ENCODE peak calls at places on chromosomes 13 and 19, in nine cellular contexts. One of them, this sample, is unnamed.

GRCh38 chr13:28574617-28575142 is 79.8 kb upstream of the FLT1 start:
- DNase-seq in HFFc6: peak
- DNase-seq in stimulated activated CD8-positive, alpha-beta memory T cell treated with anti-CD3 and anti-CD28 coated beads, Interleukin-7, amount 100 ng/mL, for 1 hour: no peak
- DNase-seq in sigmoid colon: no peak
- DNase-seq in PC-9: no peak
- DNase-seq in stomach: no peak
- DNase-seq in naive thymus-derived CD8-positive, alpha-beta T cell: no peak
- DNase-seq in amniotic epithelial cell: peak
- DNase-seq in neuronal stem cell: no peak
- DNase-seq in this sample: no peak

GRCh38 chr19:30689474-30689873 is 317.3 kb downstream of the ZNF536 start:
- DNase-seq in HFFc6: no peak
- DNase-seq in stimulated activated CD8-positive, alpha-beta memory T cell treated with anti-CD3 and anti-CD28 coated beads, Interleukin-7, amount 100 ng/mL, for 1 hour: no peak
- DNase-seq in sigmoid colon: peak
- DNase-seq in PC-9: no peak
- DNase-seq in stomach: no peak
- DNase-seq in naive thymus-derived CD8-positive, alpha-beta T cell: no peak
- DNase-seq in amniotic epithelial cell: no peak
- DNase-seq in neuronal stem cell: no peak
- DNase-seq in this sample: no peak

GRCh38 chr13:24165746-24166145 is 5.2 kb downstream of the SPATA13 start:
- DNase-seq in HFFc6: peak
- DNase-seq in stimulated activated CD8-positive, alpha-beta memory T cell treated with anti-CD3 and anti-CD28 coated beads, Interleukin-7, amount 100 ng/mL, for 1 hour: no peak
- DNase-seq in sigmoid colon: no peak
- DNase-seq in PC-9: no peak
- DNase-seq in stomach: no peak
- DNase-seq in naive thymus-derived CD8-positive, alpha-beta T cell: no peak
- DNase-seq in amniotic epithelial cell: peak
- DNase-seq in neuronal stem cell: no peak
- DNase-seq in this sample: no peak

GRCh38 chr13:109152311-109152820 is 523.0 kb downstream of the MYO16 start:
- DNase-seq in HFFc6: no peak
- DNase-seq in stimulated activated CD8-positive, alpha-beta memory T cell treated with anti-CD3 and anti-CD28 coated beads, Interleukin-7, amount 100 ng/mL, for 1 hour: no peak
- DNase-seq in sigmoid colon: no peak
- DNase-seq in PC-9: no peak
- DNase-seq in stomach: no peak
- DNase-seq in naive thymus-derived CD8-positive, alpha-beta T cell: no peak
- DNase-seq in amniotic epithelial cell: no peak
- DNase-seq in neuronal stem cell: no peak
- DNase-seq in this sample: no peak

GRCh38 chr19:18232540-18233223 is 6.4 kb upstream of the PDE4C start:
- DNase-seq in HFFc6: no peak
- DNase-seq in stimulated activated CD8-positive, alpha-beta memory T cell treated with anti-CD3 and anti-CD28 coated beads, Interleukin-7, amount 100 ng/mL, for 1 hour: no peak
- DNase-seq in sigmoid colon: no peak
- DNase-seq in PC-9: no peak
- DNase-seq in stomach: no peak
- DNase-seq in naive thymus-derived CD8-positive, alpha-beta T cell: no peak
- DNase-seq in amniotic epithelial cell: no peak
- DNase-seq in neuronal stem cell: peak
- DNase-seq in this sample: peak

GRCh38 chr13:113045214-113046007 is 60.2 kb upstream of the F7 start:
- DNase-seq in HFFc6: no peak
- DNase-seq in stimulated activated CD8-positive, alpha-beta memory T cell treated with anti-CD3 and anti-CD28 coated beads, Interleukin-7, amount 100 ng/mL, for 1 hour: no peak
- DNase-seq in sigmoid colon: no peak
- DNase-seq in PC-9: no peak
- DNase-seq in stomach: no peak
- DNase-seq in naive thymus-derived CD8-positive, alpha-beta T cell: no peak
- DNase-seq in amniotic epithelial cell: no peak
- DNase-seq in neuronal stem cell: no peak
- DNase-seq in this sample: no peak

GRCh38 chr13:98821372-98822237 is 69.1 kb upstream of the SLC15A1 start:
- DNase-seq in HFFc6: no peak
- DNase-seq in stimulated activated CD8-positive, alpha-beta memory T cell treated with anti-CD3 and anti-CD28 coated beads, Interleukin-7, amount 100 ng/mL, for 1 hour: no peak
- DNase-seq in sigmoid colon: no peak
- DNase-seq in PC-9: no peak
- DNase-seq in stomach: no peak
- DNase-seq in naive thymus-derived CD8-positive, alpha-beta T cell: no peak
- DNase-seq in amniotic epithelial cell: peak
- DNase-seq in neuronal stem cell: no peak
- DNase-seq in this sample: no peak

GRCh38 chr19:2270157-2270571 is 11.8 kb downstream of the PEAK3 start:
- DNase-seq in HFFc6: no peak
- DNase-seq in stimulated activated CD8-positive, alpha-beta memory T cell treated with anti-CD3 and anti-CD28 coated beads, Interleukin-7, amount 100 ng/mL, for 1 hour: no peak
- DNase-seq in sigmoid colon: peak
- DNase-seq in PC-9: no peak
- DNase-seq in stomach: no peak
- DNase-seq in naive thymus-derived CD8-positive, alpha-beta T cell: no peak
- DNase-seq in amniotic epithelial cell: no peak
- DNase-seq in neuronal stem cell: no peak
- DNase-seq in this sample: no peak

GRCh38 chr13:43331676-43332075 is 308.3 kb downstream of the DNAJC15 start:
- DNase-seq in HFFc6: no peak
- DNase-seq in stimulated activated CD8-positive, alpha-beta memory T cell treated with anti-CD3 and anti-CD28 coated beads, Interleukin-7, amount 100 ng/mL, for 1 hour: no peak
- DNase-seq in sigmoid colon: no peak
- DNase-seq in PC-9: no peak
- DNase-seq in stomach: no peak
- DNase-seq in naive thymus-derived CD8-positive, alpha-beta T cell: no peak
- DNase-seq in amniotic epithelial cell: peak
- DNase-seq in neuronal stem cell: no peak
- DNase-seq in this sample: peak

GRCh38 chr19:11175920-11176319 is 20.3 kb upstream of the SPC24 start:
- DNase-seq in HFFc6: no peak
- DNase-seq in stimulated activated CD8-positive, alpha-beta memory T cell treated with anti-CD3 and anti-CD28 coated beads, Interleukin-7, amount 100 ng/mL, for 1 hour: no peak
- DNase-seq in sigmoid colon: no peak
- DNase-seq in PC-9: no peak
- DNase-seq in stomach: no peak
- DNase-seq in naive thymus-derived CD8-positive, alpha-beta T cell: no peak
- DNase-seq in amniotic epithelial cell: no peak
- DNase-seq in neuronal stem cell: no peak
- DNase-seq in this sample: no peak

GRCh38 chr13:110179858-110180156 is 127.2 kb downstream of the COL4A1 start:
- DNase-seq in HFFc6: no peak
- DNase-seq in stimulated activated CD8-positive, alpha-beta memory T cell treated with anti-CD3 and anti-CD28 coated beads, Interleukin-7, amount 100 ng/mL, for 1 hour: no peak
- DNase-seq in sigmoid colon: no peak
- DNase-seq in PC-9: no peak
- DNase-seq in stomach: no peak
- DNase-seq in naive thymus-derived CD8-positive, alpha-beta T cell: no peak
- DNase-seq in amniotic epithelial cell: no peak
- DNase-seq in neuronal stem cell: no peak
- DNase-seq in this sample: no peak

GRCh38 chr19:33241530-33242101 is 16.0 kb upstream of the SLC7A10 start:
- DNase-seq in HFFc6: no peak
- DNase-seq in stimulated activated CD8-positive, alpha-beta memory T cell treated with anti-CD3 and anti-CD28 coated beads, Interleukin-7, amount 100 ng/mL, for 1 hour: no peak
- DNase-seq in sigmoid colon: no peak
- DNase-seq in PC-9: no peak
- DNase-seq in stomach: peak
- DNase-seq in naive thymus-derived CD8-positive, alpha-beta T cell: no peak
- DNase-seq in amniotic epithelial cell: no peak
- DNase-seq in neuronal stem cell: no peak
- DNase-seq in this sample: peak

GRCh38 chr13:43309301-43309700 is 285.9 kb downstream of the DNAJC15 start:
- DNase-seq in HFFc6: no peak
- DNase-seq in stimulated activated CD8-positive, alpha-beta memory T cell treated with anti-CD3 and anti-CD28 coated beads, Interleukin-7, amount 100 ng/mL, for 1 hour: no peak
- DNase-seq in sigmoid colon: no peak
- DNase-seq in PC-9: no peak
- DNase-seq in stomach: no peak
- DNase-seq in naive thymus-derived CD8-positive, alpha-beta T cell: no peak
- DNase-seq in amniotic epithelial cell: peak
- DNase-seq in neuronal stem cell: no peak
- DNase-seq in this sample: no peak

GRCh38 chr13:20073775-20074174 is 87.1 kb downstream of the GJA3 start:
- DNase-seq in HFFc6: no peak
- DNase-seq in stimulated activated CD8-positive, alpha-beta memory T cell treated with anti-CD3 and anti-CD28 coated beads, Interleukin-7, amount 100 ng/mL, for 1 hour: no peak
- DNase-seq in sigmoid colon: no peak
- DNase-seq in PC-9: no peak
- DNase-seq in stomach: no peak
- DNase-seq in naive thymus-derived CD8-positive, alpha-beta T cell: no peak
- DNase-seq in amniotic epithelial cell: peak
- DNase-seq in neuronal stem cell: no peak
- DNase-seq in this sample: no peak

GRCh38 chr13:114131581-114132418 is 623 bp downstream of the RASA3 start:
- DNase-seq in HFFc6: no peak
- DNase-seq in stimulated activated CD8-positive, alpha-beta memory T cell treated with anti-CD3 and anti-CD28 coated beads, Interleukin-7, amount 100 ng/mL, for 1 hour: no peak
- DNase-seq in sigmoid colon: no peak
- DNase-seq in PC-9: no peak
- DNase-seq in stomach: no peak
- DNase-seq in naive thymus-derived CD8-positive, alpha-beta T cell: no peak
- DNase-seq in amniotic epithelial cell: peak
- DNase-seq in neuronal stem cell: no peak
- DNase-seq in this sample: peak

GRCh38 chr13:50081106-50081898 is 66.1 kb downstream of the KCNRG start:
- DNase-seq in HFFc6: no peak
- DNase-seq in stimulated activated CD8-positive, alpha-beta memory T cell treated with anti-CD3 and anti-CD28 coated beads, Interleukin-7, amount 100 ng/mL, for 1 hour: peak
- DNase-seq in sigmoid colon: peak
- DNase-seq in PC-9: peak
- DNase-seq in stomach: peak
- DNase-seq in naive thymus-derived CD8-positive, alpha-beta T cell: peak
- DNase-seq in amniotic epithelial cell: no peak
- DNase-seq in neuronal stem cell: no peak
- DNase-seq in this sample: peak

GRCh38 chr13:99982741-99983400 is 1.3 kb downstream of the ZIC2 start:
- DNase-seq in HFFc6: no peak
- DNase-seq in stimulated activated CD8-positive, alpha-beta memory T cell treated with anti-CD3 and anti-CD28 coated beads, Interleukin-7, amount 100 ng/mL, for 1 hour: no peak
- DNase-seq in sigmoid colon: no peak
- DNase-seq in PC-9: peak
- DNase-seq in stomach: no peak
- DNase-seq in naive thymus-derived CD8-positive, alpha-beta T cell: no peak
- DNase-seq in amniotic epithelial cell: no peak
- DNase-seq in neuronal stem cell: no peak
- DNase-seq in this sample: no peak

GRCh38 chr13:49858183-49858856 is 65.8 kb upstream of the KPNA3 start:
- DNase-seq in HFFc6: peak
- DNase-seq in stimulated activated CD8-positive, alpha-beta memory T cell treated with anti-CD3 and anti-CD28 coated beads, Interleukin-7, amount 100 ng/mL, for 1 hour: no peak
- DNase-seq in sigmoid colon: no peak
- DNase-seq in PC-9: peak
- DNase-seq in stomach: no peak
- DNase-seq in naive thymus-derived CD8-positive, alpha-beta T cell: no peak
- DNase-seq in amniotic epithelial cell: peak
- DNase-seq in neuronal stem cell: no peak
- DNase-seq in this sample: no peak

GRCh38 chr19:53123400-53123799 is 9.3 kb downstream of the ZNF415 start:
- DNase-seq in HFFc6: no peak
- DNase-seq in stimulated activated CD8-positive, alpha-beta memory T cell treated with anti-CD3 and anti-CD28 coated beads, Interleukin-7, amount 100 ng/mL, for 1 hour: no peak
- DNase-seq in sigmoid colon: no peak
- DNase-seq in PC-9: no peak
- DNase-seq in stomach: no peak
- DNase-seq in naive thymus-derived CD8-positive, alpha-beta T cell: no peak
- DNase-seq in amniotic epithelial cell: no peak
- DNase-seq in neuronal stem cell: no peak
- DNase-seq in this sample: no peak

GRCh38 chr13:95160112-95160906 is 140.9 kb downstream of the ABCC4 start:
- DNase-seq in HFFc6: no peak
- DNase-seq in stimulated activated CD8-positive, alpha-beta memory T cell treated with anti-CD3 and anti-CD28 coated beads, Interleukin-7, amount 100 ng/mL, for 1 hour: no peak
- DNase-seq in sigmoid colon: no peak
- DNase-seq in PC-9: no peak
- DNase-seq in stomach: no peak
- DNase-seq in naive thymus-derived CD8-positive, alpha-beta T cell: no peak
- DNase-seq in amniotic epithelial cell: peak
- DNase-seq in neuronal stem cell: no peak
- DNase-seq in this sample: peak

GRCh38 chr19:11295665-11296245 is at the start of gene TSPAN16:
- DNase-seq in HFFc6: no peak
- DNase-seq in stimulated activated CD8-positive, alpha-beta memory T cell treated with anti-CD3 and anti-CD28 coated beads, Interleukin-7, amount 100 ng/mL, for 1 hour: no peak
- DNase-seq in sigmoid colon: no peak
- DNase-seq in PC-9: no peak
- DNase-seq in stomach: no peak
- DNase-seq in naive thymus-derived CD8-positive, alpha-beta T cell: no peak
- DNase-seq in amniotic epithelial cell: no peak
- DNase-seq in neuronal stem cell: no peak
- DNase-seq in this sample: no peak

GRCh38 chr13:76992548-76993001 is 694 bp downstream of the CLN5 start:
- DNase-seq in HFFc6: peak
- DNase-seq in stimulated activated CD8-positive, alpha-beta memory T cell treated with anti-CD3 and anti-CD28 coated beads, Interleukin-7, amount 100 ng/mL, for 1 hour: no peak
- DNase-seq in sigmoid colon: no peak
- DNase-seq in PC-9: no peak
- DNase-seq in stomach: no peak
- DNase-seq in naive thymus-derived CD8-positive, alpha-beta T cell: peak
- DNase-seq in amniotic epithelial cell: peak
- DNase-seq in neuronal stem cell: peak
- DNase-seq in this sample: peak

GRCh38 chr13:51549050-51549449 is 35.2 kb upstream of the WDFY2 start:
- DNase-seq in HFFc6: no peak
- DNase-seq in stimulated activated CD8-positive, alpha-beta memory T cell treated with anti-CD3 and anti-CD28 coated beads, Interleukin-7, amount 100 ng/mL, for 1 hour: no peak
- DNase-seq in sigmoid colon: no peak
- DNase-seq in PC-9: peak
- DNase-seq in stomach: no peak
- DNase-seq in naive thymus-derived CD8-positive, alpha-beta T cell: no peak
- DNase-seq in amniotic epithelial cell: no peak
- DNase-seq in neuronal stem cell: no peak
- DNase-seq in this sample: no peak

GRCh38 chr13:44022196-44022595 is 142.5 kb downstream of the LACC1 start:
- DNase-seq in HFFc6: no peak
- DNase-seq in stimulated activated CD8-positive, alpha-beta memory T cell treated with anti-CD3 and anti-CD28 coated beads, Interleukin-7, amount 100 ng/mL, for 1 hour: no peak
- DNase-seq in sigmoid colon: no peak
- DNase-seq in PC-9: peak
- DNase-seq in stomach: no peak
- DNase-seq in naive thymus-derived CD8-positive, alpha-beta T cell: no peak
- DNase-seq in amniotic epithelial cell: peak
- DNase-seq in neuronal stem cell: no peak
- DNase-seq in this sample: no peak

GRCh38 chr19:51224163-51224641 is 678 bp upstream of the CD33 start:
- DNase-seq in HFFc6: no peak
- DNase-seq in stimulated activated CD8-positive, alpha-beta memory T cell treated with anti-CD3 and anti-CD28 coated beads, Interleukin-7, amount 100 ng/mL, for 1 hour: no peak
- DNase-seq in sigmoid colon: no peak
- DNase-seq in PC-9: no peak
- DNase-seq in stomach: no peak
- DNase-seq in naive thymus-derived CD8-positive, alpha-beta T cell: no peak
- DNase-seq in amniotic epithelial cell: no peak
- DNase-seq in neuronal stem cell: no peak
- DNase-seq in this sample: no peak

GRCh38 chr19:31263317-31263716 is 85.9 kb downstream of the TSHZ3 start:
- DNase-seq in HFFc6: no peak
- DNase-seq in stimulated activated CD8-positive, alpha-beta memory T cell treated with anti-CD3 and anti-CD28 coated beads, Interleukin-7, amount 100 ng/mL, for 1 hour: no peak
- DNase-seq in sigmoid colon: peak
- DNase-seq in PC-9: no peak
- DNase-seq in stomach: peak
- DNase-seq in naive thymus-derived CD8-positive, alpha-beta T cell: no peak
- DNase-seq in amniotic epithelial cell: no peak
- DNase-seq in neuronal stem cell: no peak
- DNase-seq in this sample: no peak

GRCh38 chr19:42553292-42554045 is 25.2 kb upstream of the CEACAM1 start:
- DNase-seq in HFFc6: peak
- DNase-seq in stimulated activated CD8-positive, alpha-beta memory T cell treated with anti-CD3 and anti-CD28 coated beads, Interleukin-7, amount 100 ng/mL, for 1 hour: no peak
- DNase-seq in sigmoid colon: no peak
- DNase-seq in PC-9: no peak
- DNase-seq in stomach: peak
- DNase-seq in naive thymus-derived CD8-positive, alpha-beta T cell: no peak
- DNase-seq in amniotic epithelial cell: peak
- DNase-seq in neuronal stem cell: no peak
- DNase-seq in this sample: no peak

GRCh38 chr13:94177041-94177440 is 302.4 kb downstream of the DCT start:
- DNase-seq in HFFc6: no peak
- DNase-seq in stimulated activated CD8-positive, alpha-beta memory T cell treated with anti-CD3 and anti-CD28 coated beads, Interleukin-7, amount 100 ng/mL, for 1 hour: no peak
- DNase-seq in sigmoid colon: no peak
- DNase-seq in PC-9: no peak
- DNase-seq in stomach: no peak
- DNase-seq in naive thymus-derived CD8-positive, alpha-beta T cell: no peak
- DNase-seq in amniotic epithelial cell: peak
- DNase-seq in neuronal stem cell: no peak
- DNase-seq in this sample: no peak

This sample was measured in NCI-H345.